ENCODE peak calls at places on chromosomes 3 and 15, in nine cellular contexts. One of them, this sample, is unnamed.

GRCh38 chr15:85793641-85794597 is 806 bp downstream of the KLHL25 start:
- DNase-seq in SK-N-SH: peak; percentile 73
- DNase-seq in hepatocyte: peak; percentile 54
- DNase-seq in GM23248: peak; percentile 77
- DNase-seq in PC-3: peak; percentile 9
- DNase-seq in GM23338: peak; percentile 37
- DNase-seq in neural progenitor cell: peak; percentile 77
- DNase-seq in MM.1S: peak; percentile 28
- DNase-seq in HCT116: no peak
- DNase-seq in this sample: peak; percentile 50

GRCh38 chr3:111292117-111292516 is 220.5 kb downstream of the NECTIN3 start:
- DNase-seq in GM23338: no peak
- DNase-seq in neural progenitor cell: no peak
- DNase-seq in HCT116: no peak
- DNase-seq in SK-N-SH: no peak
- DNase-seq in PC-3: no peak
- DNase-seq in GM23248: no peak
- DNase-seq in MM.1S: no peak
- DNase-seq in hepatocyte: no peak
- DNase-seq in this sample: no peak

GRCh38 chr3:14431928-14432834 is 29.8 kb downstream of the SLC6A6 start:
- DNase-seq in GM23338: no peak
- DNase-seq in hepatocyte: peak; percentile 93
- DNase-seq in PC-3: peak; percentile 96
- DNase-seq in SK-N-SH: peak; percentile 77
- DNase-seq in MM.1S: peak; percentile 94
- DNase-seq in HCT116: peak; percentile 74
- DNase-seq in neural progenitor cell: no peak
- DNase-seq in GM23248: peak; percentile 92
- DNase-seq in this sample: peak; percentile 91

GRCh38 chr3:103705641-103706040 is 1270.8 kb downstream of the ZPLD1 start:
- DNase-seq in GM23338: no peak
- DNase-seq in HCT116: no peak
- DNase-seq in hepatocyte: no peak
- DNase-seq in neural progenitor cell: no peak
- DNase-seq in GM23248: no peak
- DNase-seq in MM.1S: no peak
- DNase-seq in PC-3: no peak
- DNase-seq in SK-N-SH: no peak
- DNase-seq in this sample: no peak

GRCh38 chr3:147924755-147925154 is 515.6 kb downstream of the ZIC1 start:
- DNase-seq in GM23248: no peak
- DNase-seq in GM23338: no peak
- DNase-seq in hepatocyte: no peak
- DNase-seq in HCT116: no peak
- DNase-seq in SK-N-SH: no peak
- DNase-seq in PC-3: no peak
- DNase-seq in neural progenitor cell: no peak
- DNase-seq in MM.1S: no peak
- DNase-seq in this sample: no peak

GRCh38 chr3:136973352-136973751 is 15.6 kb downstream of the IL20RB start:
- DNase-seq in hepatocyte: no peak
- DNase-seq in HCT116: no peak
- DNase-seq in SK-N-SH: no peak
- DNase-seq in GM23338: no peak
- DNase-seq in MM.1S: no peak
- DNase-seq in neural progenitor cell: no peak
- DNase-seq in PC-3: no peak
- DNase-seq in GM23248: no peak
- DNase-seq in this sample: no peak

GRCh38 chr3:74614133-74614967 is at the start of gene CNTN3:
- DNase-seq in GM23248: peak; percentile 69
- DNase-seq in hepatocyte: peak; percentile 74
- DNase-seq in GM23338: peak; percentile 75
- DNase-seq in PC-3: no peak
- DNase-seq in MM.1S: no peak
- DNase-seq in neural progenitor cell: peak; percentile 88
- DNase-seq in SK-N-SH: peak; percentile 89
- DNase-seq in HCT116: no peak
- DNase-seq in this sample: no peak

GRCh38 chr15:56036546-56037067 is 43.2 kb upstream of the NEDD4 start:
- DNase-seq in PC-3: no peak
- DNase-seq in GM23248: no peak
- DNase-seq in neural progenitor cell: no peak
- DNase-seq in MM.1S: no peak
- DNase-seq in GM23338: no peak
- DNase-seq in HCT116: no peak
- DNase-seq in SK-N-SH: no peak
- DNase-seq in hepatocyte: no peak
- DNase-seq in this sample: no peak

GRCh38 chr3:50671331-50671730 is 3.4 kb upstream of the DOCK3 start:
- DNase-seq in neural progenitor cell: no peak
- DNase-seq in SK-N-SH: no peak
- DNase-seq in GM23338: no peak
- DNase-seq in HCT116: peak; percentile 56
- DNase-seq in PC-3: peak; percentile 89
- DNase-seq in MM.1S: no peak
- DNase-seq in hepatocyte: peak; percentile 46
- DNase-seq in GM23248: peak; percentile 98
- DNase-seq in this sample: no peak

GRCh38 chr3:59559721-59560514 is 510.1 kb upstream of the CFAP20DC start:
- DNase-seq in GM23338: no peak
- DNase-seq in HCT116: peak; percentile 23
- DNase-seq in SK-N-SH: no peak
- DNase-seq in PC-3: peak; percentile 91
- DNase-seq in hepatocyte: peak; percentile 56
- DNase-seq in neural progenitor cell: peak; percentile 25
- DNase-seq in MM.1S: no peak
- DNase-seq in GM23248: peak; percentile 98
- DNase-seq in this sample: no peak

GRCh38 chr15:77002436-77002835 is 7.5 kb downstream of the PSTPIP1 start:
- DNase-seq in hepatocyte: no peak
- DNase-seq in PC-3: no peak
- DNase-seq in SK-N-SH: no peak
- DNase-seq in MM.1S: no peak
- DNase-seq in GM23338: no peak
- DNase-seq in HCT116: no peak
- DNase-seq in neural progenitor cell: no peak
- DNase-seq in GM23248: no peak
- DNase-seq in this sample: peak; percentile 69

GRCh38 chr15:77496710-77497107 is 76.0 kb downstream of the HMG20A start:
- DNase-seq in GM23338: peak; percentile 92
- DNase-seq in hepatocyte: peak; percentile 90
- DNase-seq in neural progenitor cell: peak; percentile 82
- DNase-seq in GM23248: peak; percentile 99
- DNase-seq in PC-3: peak; percentile 76
- DNase-seq in HCT116: peak; percentile 26
- DNase-seq in SK-N-SH: peak; percentile 81
- DNase-seq in MM.1S: peak; percentile 63
- DNase-seq in this sample: peak; percentile 65

GRCh38 chr3:116302087-116302747 is 143.1 kb downstream of the LSAMP start:
- DNase-seq in SK-N-SH: no peak
- DNase-seq in hepatocyte: peak; percentile 4
- DNase-seq in GM23248: peak; percentile 53
- DNase-seq in GM23338: no peak
- DNase-seq in PC-3: peak; percentile 23
- DNase-seq in HCT116: no peak
- DNase-seq in neural progenitor cell: no peak
- DNase-seq in MM.1S: no peak
- DNase-seq in this sample: no peak

GRCh38 chr15:55197719-55198118 is 978 bp upstream of the RSL24D1 start:
- DNase-seq in HCT116: no peak
- DNase-seq in PC-3: no peak
- DNase-seq in GM23248: no peak
- DNase-seq in MM.1S: no peak
- DNase-seq in SK-N-SH: no peak
- DNase-seq in GM23338: no peak
- DNase-seq in neural progenitor cell: no peak
- DNase-seq in hepatocyte: no peak
- DNase-seq in this sample: no peak

GRCh38 chr15:26632500-26632899 is 140.4 kb downstream of the GABRB3 start:
- DNase-seq in hepatocyte: no peak
- DNase-seq in HCT116: no peak
- DNase-seq in SK-N-SH: no peak
- DNase-seq in GM23338: no peak
- DNase-seq in MM.1S: no peak
- DNase-seq in PC-3: no peak
- DNase-seq in neural progenitor cell: no peak
- DNase-seq in GM23248: no peak
- DNase-seq in this sample: peak; percentile 16

GRCh38 chr15:101052031-101052620 is 133.0 kb downstream of the LRRK1 start:
- DNase-seq in GM23248: no peak
- DNase-seq in hepatocyte: peak; percentile 1
- DNase-seq in GM23338: no peak
- DNase-seq in MM.1S: no peak
- DNase-seq in SK-N-SH: peak; percentile 14
- DNase-seq in HCT116: no peak
- DNase-seq in PC-3: no peak
- DNase-seq in neural progenitor cell: no peak
- DNase-seq in this sample: no peak

GRCh38 chr15:67064607-67065530 is 533 bp upstream of the SMAD3 start:
- DNase-seq in HCT116: no peak
- DNase-seq in SK-N-SH: no peak
- DNase-seq in neural progenitor cell: peak; percentile 68
- DNase-seq in hepatocyte: peak; percentile 82
- DNase-seq in GM23338: peak; percentile 81
- DNase-seq in GM23248: no peak
- DNase-seq in MM.1S: no peak
- DNase-seq in PC-3: peak; percentile 30
- DNase-seq in this sample: no peak

GRCh38 chr15:63473999-63474809 is 30.2 kb upstream of the USP3 start:
- DNase-seq in hepatocyte: peak; percentile 88
- DNase-seq in PC-3: peak; percentile 23
- DNase-seq in MM.1S: peak; percentile 85
- DNase-seq in HCT116: no peak
- DNase-seq in neural progenitor cell: peak; percentile 73
- DNase-seq in GM23248: peak; percentile 87
- DNase-seq in SK-N-SH: no peak
- DNase-seq in GM23338: peak; percentile 68
- DNase-seq in this sample: peak; percentile 76
- TF ChIP-seq EZH2phosphoT487 in hepatocyte: no peak
- TF ChIP-seq EZH2phosphoT487 in PC-3: no peak
- TF ChIP-seq EZH2phosphoT487 in MM.1S: no peak
- TF ChIP-seq EZH2phosphoT487 in HCT116: no peak
- TF ChIP-seq EZH2phosphoT487 in neural progenitor cell: no peak
- TF ChIP-seq EZH2phosphoT487 in GM23248: no peak
- TF ChIP-seq EZH2phosphoT487 in SK-N-SH: no peak
- TF ChIP-seq EZH2phosphoT487 in GM23338: no peak
- TF ChIP-seq EZH2phosphoT487 in this sample: no peak

DNA sequence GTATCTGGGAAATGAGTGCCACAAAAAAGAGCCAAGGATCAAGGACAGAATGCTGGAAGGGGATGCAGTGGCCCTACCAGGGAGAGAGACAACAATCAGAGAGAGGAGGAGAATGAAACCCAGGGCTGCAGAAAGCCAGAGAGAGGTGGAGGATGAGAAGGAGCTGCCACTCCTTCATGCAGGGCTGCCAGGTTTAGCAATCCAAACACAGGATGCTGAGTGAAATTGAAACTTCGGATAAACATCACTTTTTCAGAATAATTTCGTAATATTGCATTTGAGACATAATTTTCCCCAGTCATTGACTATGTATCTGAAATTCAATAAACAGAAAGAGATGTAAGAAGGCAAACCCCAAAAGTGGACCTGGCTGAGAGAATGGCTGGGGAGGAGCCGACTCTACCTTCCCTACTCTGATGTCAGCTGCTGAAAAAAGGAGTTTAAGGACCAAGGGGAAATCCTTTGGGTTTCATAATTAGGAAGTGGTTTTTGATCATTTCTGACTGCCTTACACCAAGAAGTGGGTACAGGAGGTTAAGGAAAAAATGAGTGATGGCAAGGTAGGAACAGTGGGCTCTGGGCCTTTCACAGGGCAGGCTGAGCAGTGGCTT is 33.8 kb downstream of the SLC9A9 start:
- DNase-seq in neural progenitor cell: no peak
- DNase-seq in MM.1S: no peak
- DNase-seq in HCT116: no peak
- DNase-seq in GM23248: no peak
- DNase-seq in SK-N-SH: no peak
- DNase-seq in PC-3: no peak
- DNase-seq in hepatocyte: no peak
- DNase-seq in GM23338: no peak
- DNase-seq in this sample: no peak
- H3K4me2 ChIP-seq in neural progenitor cell: no peak overlapping the region
- H3K4me2 ChIP-seq in MM.1S: peak overlapping the region; percentile 30
- H3K4me2 ChIP-seq in HCT116: no peak overlapping the region
- H3K4me2 ChIP-seq in GM23248: no peak overlapping the region
- H3K4me2 ChIP-seq in SK-N-SH: no peak overlapping the region
- H3K4me2 ChIP-seq in PC-3: no peak overlapping the region
- H3K4me2 ChIP-seq in hepatocyte: no peak overlapping the region
- H3K4me2 ChIP-seq in GM23338: no peak overlapping the region
- H3K4me2 ChIP-seq in this sample: no peak overlapping the region

DNA sequence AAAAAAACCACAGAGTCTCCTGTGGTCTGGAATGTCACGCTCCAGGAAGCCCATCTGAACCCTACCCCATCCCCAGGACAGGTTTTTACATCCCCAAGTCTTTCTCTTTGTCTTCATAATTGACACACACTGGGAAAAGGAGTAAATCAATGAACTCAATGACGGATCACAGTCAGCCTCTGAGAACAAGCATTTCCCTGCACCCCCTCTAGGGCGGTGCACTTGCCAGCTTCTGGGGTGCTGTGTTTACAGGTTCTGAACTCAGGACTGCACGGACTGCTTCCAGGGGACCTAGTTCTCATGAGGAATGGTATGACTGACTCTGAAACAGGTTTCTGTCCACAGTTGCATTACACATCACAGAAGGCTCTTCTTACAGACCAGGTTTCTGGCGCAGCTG is 81.1 kb downstream of the NUP210 start:
- DNase-seq in SK-N-SH: no peak
- DNase-seq in GM23338: no peak
- DNase-seq in GM23248: no peak
- DNase-seq in hepatocyte: no peak
- DNase-seq in MM.1S: no peak
- DNase-seq in HCT116: no peak
- DNase-seq in neural progenitor cell: no peak
- DNase-seq in PC-3: no peak
- DNase-seq in this sample: no peak
- H3K36me3 ChIP-seq in SK-N-SH: no peaks in the 10 kb centered on the region
- H3K36me3 ChIP-seq in GM23338: no peaks in the 10 kb centered on the region
- H3K36me3 ChIP-seq in GM23248: no peaks in the 10 kb centered on the region
- H3K36me3 ChIP-seq in hepatocyte: no peaks in the 10 kb centered on the region
- H3K36me3 ChIP-seq in MM.1S: peaks cover 10% of the 10 kb centered on the region
- H3K36me3 ChIP-seq in HCT116: peaks cover 9% of the 10 kb centered on the region
- H3K36me3 ChIP-seq in neural progenitor cell: no peaks in the 10 kb centered on the region
- H3K36me3 ChIP-seq in PC-3: peaks cover 11% of the 10 kb centered on the region
- H3K36me3 ChIP-seq in this sample: peaks cover 100% of the 10 kb centered on the region

GRCh38 chr3:141913150-141913811 is 36.8 kb downstream of the ATP1B3 start:
- DNase-seq in SK-N-SH: peak; percentile 58
- DNase-seq in PC-3: peak; percentile 71
- DNase-seq in HCT116: peak; percentile 34
- DNase-seq in GM23248: peak; percentile 79
- DNase-seq in hepatocyte: peak; percentile 55
- DNase-seq in neural progenitor cell: peak; percentile 63
- DNase-seq in GM23338: peak; percentile 78
- DNase-seq in MM.1S: peak; percentile 66
- DNase-seq in this sample: peak; percentile 72
- TF ChIP-seq EZH2phosphoT487 in SK-N-SH: no peak
- TF ChIP-seq EZH2phosphoT487 in PC-3: no peak
- TF ChIP-seq EZH2phosphoT487 in HCT116: no peak
- TF ChIP-seq EZH2phosphoT487 in GM23248: no peak
- TF ChIP-seq EZH2phosphoT487 in hepatocyte: no peak
- TF ChIP-seq EZH2phosphoT487 in neural progenitor cell: no peak
- TF ChIP-seq EZH2phosphoT487 in GM23338: no peak
- TF ChIP-seq EZH2phosphoT487 in MM.1S: no peak
- TF ChIP-seq EZH2phosphoT487 in this sample: no peak

GRCh38 chr3:131353016-131353877 is 28.3 kb upstream of the NUDT16 start:
- DNase-seq in SK-N-SH: no peak
- DNase-seq in MM.1S: peak; percentile 10
- DNase-seq in PC-3: peak; percentile 34
- DNase-seq in neural progenitor cell: no peak
- DNase-seq in HCT116: no peak
- DNase-seq in GM23248: no peak
- DNase-seq in GM23338: no peak
- DNase-seq in hepatocyte: no peak
- DNase-seq in this sample: peak; percentile 7
- H3K4me2 ChIP-seq in SK-N-SH: no peak overlapping the region
- H3K4me2 ChIP-seq in MM.1S: peak overlapping the region; percentile 55
- H3K4me2 ChIP-seq in PC-3: peak overlapping the region; percentile 47
- H3K4me2 ChIP-seq in neural progenitor cell: no peak overlapping the region
- H3K4me2 ChIP-seq in HCT116: no peak overlapping the region
- H3K4me2 ChIP-seq in GM23248: no peak overlapping the region
- H3K4me2 ChIP-seq in GM23338: no peak overlapping the region
- H3K4me2 ChIP-seq in hepatocyte: no peak overlapping the region
- H3K4me2 ChIP-seq in this sample: peak overlapping the region; percentile 3